ENCODE peak calls at places on chromosome 15, in seven cellular contexts. C, D, O, B, Z, L and U are unnamed samples.

GRCh38 chr15:85000189-85000864 is 18.7 kb downstream of the PDE8A start:
- DNase-seq in Z (no peak), L (no peak), O (peak; percentile 74), D (no peak), C (no peak), B (no peak), U (no peak)

GRCh38 chr15:77107068-77107467 is 36.2 kb upstream of the TSPAN3 start:
- DNase-seq in D (no peak), B (no peak), Z (no peak), O (no peak), C (no peak), L (no peak), U (no peak)

GRCh38 chr15:60035344-60035743 is 31.2 kb downstream of the FOXB1 start:
- DNase-seq in L (no peak), O (no peak), C (no peak), D (no peak), B (peak; percentile 40), Z (no peak), U (no peak)

GRCh38 chr15:31306426-31307269 is 20.0 kb upstream of the KLF13 start:
- DNase-seq in B (no peak), D (no peak), O (no peak), C (no peak), Z (no peak), L (peak; percentile 91), U (no peak)

GRCh38 chr15:85504739-85505676 is 124.6 kb downstream of the AKAP13 start:
- DNase-seq in C (no peak), B (peak; percentile 74), O (peak; percentile 74), Z (peak; percentile 53), L (no peak), D (peak; percentile 56), U (peak; percentile 24)

GRCh38 chr15:82647835-82648256 is 683 bp upstream of the CPEB1 start:
- DNase-seq in O (no peak), B (no peak), C (no peak), Z (no peak), D (peak; percentile 75), L (no peak), U (peak; percentile 84)

GRCh38 chr15:64532515-64532914 is 72.1 kb downstream of the ZNF609 start:
- DNase-seq in L (no peak), B (no peak), D (no peak), Z (no peak), C (no peak), O (no peak), U (no peak)

GRCh38 chr15:81111510-81112375 is 22.3 kb upstream of the CFAP161 start:
- DNase-seq in C (peak; percentile 43), O (no peak), L (no peak), B (no peak), Z (no peak), D (no peak), U (no peak)

GRCh38 chr15:98763179-98763578 is 114.8 kb downstream of the IGF1R start:
- DNase-seq in L (no peak), C (no peak), D (no peak), O (no peak), Z (no peak), B (no peak), U (no peak)

GRCh38 chr15:25989327-25989726 is 126.2 kb upstream of the ATP10A start:
- DNase-seq in D (peak; percentile 33), C (no peak), L (peak; percentile 19), O (no peak), Z (no peak), B (no peak), U (no peak)

GRCh38 chr15:33789141-33789540 is 179.2 kb upstream of the CHRM5 start:
- DNase-seq in L (no peak), B (no peak), O (peak; percentile 36), D (no peak), Z (no peak), C (no peak), U (no peak)

GRCh38 chr15:40844543-40844981 is 714 bp downstream of the SPINT1 start:
- DNase-seq in B (no peak), L (no peak), D (no peak), Z (no peak), O (no peak), C (no peak), U (peak; percentile 74)

GRCh38 chr15:83066034-83066760 is 855 bp downstream of the BTBD1 start:
- DNase-seq in C (no peak), L (no peak), B (no peak), Z (no peak), D (no peak), O (no peak), U (no peak)

GRCh38 chr15:62928996-62929350 is 113.6 kb upstream of the TPM1 start:
- DNase-seq in L (no peak), D (no peak), B (peak; percentile 72), C (no peak), Z (peak; percentile 13), O (peak; percentile 92), U (no peak)

GRCh38 chr15:98853161-98853560 is 154.4 kb downstream of the PGPEP1L start:
- DNase-seq in Z (peak; percentile 29), B (peak; percentile 93), O (peak; percentile 93), D (peak; percentile 55), C (peak; percentile 50), L (no peak), U (peak; percentile 77)

GRCh38 chr15:52714968-52715367 is 35.8 kb upstream of the ATOSA start:
- DNase-seq in C (no peak), L (no peak), Z (no peak), D (no peak), O (no peak), B (no peak), U (no peak)

GRCh38 chr15:99430881-99431401 is 134.8 kb upstream of the MEF2A start:
- DNase-seq in O (no peak), D (no peak), L (no peak), C (no peak), B (no peak), Z (no peak), U (no peak)

GRCh38 chr15:45449878-45450277 is 71.5 kb upstream of the GATM start:
- DNase-seq in C (no peak), D (no peak), O (no peak), Z (no peak), B (no peak), L (no peak), U (no peak)

GRCh38 chr15:43168192-43169107 is 16.8 kb upstream of the CCNDBP1 start:
- DNase-seq in L (no peak), C (no peak), Z (no peak), D (peak; percentile 30), B (no peak), O (peak; percentile 81), U (no peak)

GRCh38 chr15:92580933-92581445 is 74.6 kb downstream of the FAM174B start:
- DNase-seq in B (no peak), D (no peak), Z (no peak), C (no peak), L (no peak), O (no peak), U (no peak)

GRCh38 chr15:77243716-77244401 is 172.9 kb upstream of the TSPAN3 start:
- DNase-seq in L (no peak), O (no peak), Z (no peak), D (no peak), C (no peak), B (no peak), U (no peak)

GRCh38 chr15:94177112-94177511 is 54.2 kb upstream of the MCTP2 start:
- DNase-seq in D (no peak), B (no peak), O (peak; percentile 77), C (no peak), Z (no peak), L (no peak), U (peak; percentile 30)

GRCh38 chr15:85750319-85750806 is 44.4 kb downstream of the KLHL25 start:
- DNase-seq in B (no peak), O (peak; percentile 8), Z (no peak), C (no peak), D (no peak), L (no peak), U (no peak)

GRCh38 chr15:35271371-35272043 is 186.4 kb upstream of the NANOGP8 start:
- DNase-seq in Z (no peak), O (peak; percentile 68), D (no peak), C (no peak), L (no peak), B (no peak), U (no peak)

GRCh38 chr15:77966540-77967290 is 110.8 kb downstream of the TBC1D2B start:
- DNase-seq in L (no peak), Z (peak; percentile 32), D (peak; percentile 24), O (peak; percentile 62), B (peak; percentile 65), C (no peak), U (peak; percentile 78)

GRCh38 chr15:89442671-89443307 is 53.6 kb downstream of the RHCG start:
- DNase-seq in B (peak; percentile 68), Z (peak; percentile 31), O (peak; percentile 8), L (peak; percentile 53), C (no peak), D (peak; percentile 74), U (peak; percentile 88)
- TF ChIP-seq RFX5 in B (no peak), Z (no peak), O (no peak), L (no peak), C (no peak), D (no peak), U (no peak)

DNA sequence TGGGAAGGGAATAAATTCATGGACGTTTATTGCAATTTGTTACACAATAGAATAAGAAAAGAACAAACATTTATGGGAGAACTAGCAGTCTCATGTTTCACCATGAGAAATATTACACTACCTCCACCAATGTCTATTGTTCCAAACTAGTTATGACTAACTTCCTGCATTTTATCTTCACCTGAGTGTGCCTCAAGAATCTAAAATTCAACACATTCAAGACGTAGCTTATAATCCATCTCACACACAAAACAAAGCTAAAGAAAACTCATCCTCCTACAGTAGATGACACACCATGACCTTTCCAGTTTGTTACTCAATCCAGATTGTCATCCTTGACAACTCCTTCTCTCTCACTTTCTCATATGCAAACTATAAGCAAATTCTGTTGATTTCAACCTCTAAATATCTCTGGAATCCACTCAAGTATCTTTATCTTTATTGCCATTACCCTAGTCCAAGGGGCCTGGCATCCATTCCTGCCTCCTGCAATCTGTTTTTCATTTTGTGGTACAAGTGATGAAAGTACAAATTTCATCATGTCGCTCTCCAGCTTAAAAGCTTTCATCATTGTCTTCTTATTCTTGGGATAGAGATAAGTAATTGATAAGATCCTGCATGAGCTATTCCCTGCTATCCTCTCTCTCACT is 229.9 kb downstream of the NR2F2 start:
- DNase-seq in O (no peak), B (no peak), D (no peak), C (no peak), Z (no peak), L (no peak), U (peak; percentile 11)
- H3K4me2 ChIP-seq in O (no peak overlapping the region), B (no peak overlapping the region), D (no peak overlapping the region), C (no peak overlapping the region), Z (no peak overlapping the region), L (no peak overlapping the region), U (no peak overlapping the region)

GRCh38 chr15:79088426-79089205 is 2.0 kb downstream of the RASGRF1 start:
- DNase-seq in C (no peak), L (no peak), B (no peak), Z (no peak), O (no peak), D (no peak), U (no peak)
- TF ChIP-seq RFX5 in C (no peak), L (no peak), B (no peak), Z (no peak), O (no peak), D (no peak), U (no peak)

DNA sequence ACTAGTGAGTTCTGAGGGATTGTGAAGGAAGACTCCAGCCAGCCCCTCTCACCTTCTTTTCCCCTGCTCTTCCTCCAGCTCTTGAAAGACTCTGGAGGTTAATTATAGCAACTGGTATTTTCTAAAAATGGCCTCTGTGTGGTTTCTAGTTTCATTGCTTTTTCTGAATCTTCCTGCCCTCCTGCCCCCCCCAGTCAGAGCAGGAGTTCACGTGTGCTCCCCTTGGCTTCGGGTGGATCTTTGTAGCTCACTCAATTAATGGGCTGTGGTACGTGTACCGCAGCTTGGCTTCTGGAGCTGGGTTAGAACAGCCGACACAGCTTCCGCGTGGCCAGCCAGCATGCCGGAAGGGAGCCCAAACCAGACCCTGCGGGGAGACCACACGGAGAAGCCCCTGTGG is 31.5 kb downstream of the TM2D3 start:
- DNase-seq in Z (no peak), B (no peak), O (no peak), C (peak; percentile 9), L (no peak), D (no peak), U (no peak)
- H3K4me2 ChIP-seq in Z (no peak overlapping the region), B (no peak overlapping the region), O (no peak overlapping the region), C (peak overlapping the region; percentile 46), L (no peak overlapping the region), D (no peak overlapping the region), U (no peak overlapping the region)